ENCODE peak calls at places on chromosomes 4 and X, in five cellular contexts. H, M, E, I and L are unnamed samples.

GRCh38 chrX:110671068-110671803 is 124.4 kb downstream of the CHRDL1 start:
- DNase-seq in H (no peak), M (no peak), E (no peak), I (no peak), L (no peak)

GRCh38 chr4:94722270-94722669 is 35.5 kb upstream of the BMPR1B start:
- DNase-seq in H (no peak), M (no peak), E (no peak), I (no peak), L (no peak)

GRCh38 chrX:118325453-118325852 is 20.5 kb upstream of the WDR44 start:
- DNase-seq in H (no peak), M (no peak), E (no peak), I (no peak), L (no peak)

GRCh38 chr4:128229458-128229805 is 58.2 kb downstream of the PGRMC2 start:
- DNase-seq in H (no peak), M (no peak), E (no peak), I (no peak), L (no peak)

GRCh38 chrX:21996872-21997271 is 35.3 kb upstream of the PHEX start:
- DNase-seq in H (no peak), M (no peak), E (no peak), I (no peak), L (no peak)

GRCh38 chr4:184548651-184549341 is 74.4 kb upstream of the IRF2 start:
- DNase-seq in H (no peak), M (no peak), E (no peak), I (no peak), L (no peak)

GRCh38 chrX:24294619-24295018 is 19.2 kb downstream of the SUPT20HL2 start:
- DNase-seq in H (no peak), M (no peak), E (no peak), I (no peak), L (no peak)

GRCh38 chr4:176238157-176238608 is 30.8 kb downstream of the ASB5 start:
- DNase-seq in H (no peak), M (no peak), E (no peak), I (no peak), L (no peak)

GRCh38 chr4:34138385-34138784 is 2105.9 kb downstream of the ARAP2 start:
- DNase-seq in H (no peak), M (no peak), E (no peak), I (no peak), L (no peak)

GRCh38 chr4:26813698-26814097 is 46.9 kb upstream of the STIM2 start:
- DNase-seq in H (no peak), M (peak), E (no peak), I (no peak), L (no peak)

GRCh38 chr4:40170588-40170987 is 26.2 kb upstream of the RHOH start:
- DNase-seq in H (no peak), M (no peak), E (no peak), I (no peak), L (no peak)
- H3K4me3 ChIP-seq in H (no peak), M (no peak), E (no peak), I (no peak), L (no peak)

GRCh38 chr4:4818440-4819212 is 40.8 kb upstream of the MSX1 start:
- DNase-seq in H (no peak), M (no peak), E (no peak), I (no peak), L (no peak)
- H3K4me3 ChIP-seq in H (no peak), M (no peak), E (no peak), I (no peak), L (no peak)

GRCh38 chrX:154459843-154460242 is 1.8 kb downstream of the PLXNA3 start:
- DNase-seq in H (no peak), M (no peak), E (no peak), I (no peak), L (no peak)
- H3K4me3 ChIP-seq in H (no peak), M (no peak), E (no peak), I (no peak), L (no peak)

GRCh38 chr4:137597751-137598493 is 65.6 kb upstream of the PCDH18 start:
- DNase-seq in H (no peak), M (no peak), E (no peak), I (no peak), L (no peak)
- H3K4me3 ChIP-seq in H (no peak), M (no peak), E (no peak), I (no peak), L (no peak)

DNA sequence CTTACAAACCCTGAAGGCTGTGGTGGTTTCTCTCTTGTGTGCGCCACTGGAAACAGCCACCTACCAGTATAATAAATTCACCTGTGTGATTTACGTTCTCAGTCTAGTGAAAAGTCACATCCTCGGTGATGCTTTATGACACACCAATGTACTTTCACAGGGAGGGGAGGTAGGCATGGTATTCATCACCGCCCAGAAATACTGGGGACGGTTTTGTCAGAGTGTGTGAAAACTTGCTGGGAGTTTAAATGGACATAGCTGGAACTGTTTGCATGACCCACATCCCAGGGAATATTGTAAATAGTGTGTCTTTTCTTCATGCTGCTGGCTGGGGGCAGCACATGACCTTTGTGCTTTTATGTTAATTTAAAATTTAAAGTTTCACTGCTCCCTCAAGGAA is 421.8 kb downstream of the MAPK10 start:
- DNase-seq in H (no peak), M (no peak), E (no peak), I (no peak), L (no peak)
- H3K4me3 ChIP-seq in H (no peak), M (no peak), E (no peak), I (no peak), L (no peak)

DNA sequence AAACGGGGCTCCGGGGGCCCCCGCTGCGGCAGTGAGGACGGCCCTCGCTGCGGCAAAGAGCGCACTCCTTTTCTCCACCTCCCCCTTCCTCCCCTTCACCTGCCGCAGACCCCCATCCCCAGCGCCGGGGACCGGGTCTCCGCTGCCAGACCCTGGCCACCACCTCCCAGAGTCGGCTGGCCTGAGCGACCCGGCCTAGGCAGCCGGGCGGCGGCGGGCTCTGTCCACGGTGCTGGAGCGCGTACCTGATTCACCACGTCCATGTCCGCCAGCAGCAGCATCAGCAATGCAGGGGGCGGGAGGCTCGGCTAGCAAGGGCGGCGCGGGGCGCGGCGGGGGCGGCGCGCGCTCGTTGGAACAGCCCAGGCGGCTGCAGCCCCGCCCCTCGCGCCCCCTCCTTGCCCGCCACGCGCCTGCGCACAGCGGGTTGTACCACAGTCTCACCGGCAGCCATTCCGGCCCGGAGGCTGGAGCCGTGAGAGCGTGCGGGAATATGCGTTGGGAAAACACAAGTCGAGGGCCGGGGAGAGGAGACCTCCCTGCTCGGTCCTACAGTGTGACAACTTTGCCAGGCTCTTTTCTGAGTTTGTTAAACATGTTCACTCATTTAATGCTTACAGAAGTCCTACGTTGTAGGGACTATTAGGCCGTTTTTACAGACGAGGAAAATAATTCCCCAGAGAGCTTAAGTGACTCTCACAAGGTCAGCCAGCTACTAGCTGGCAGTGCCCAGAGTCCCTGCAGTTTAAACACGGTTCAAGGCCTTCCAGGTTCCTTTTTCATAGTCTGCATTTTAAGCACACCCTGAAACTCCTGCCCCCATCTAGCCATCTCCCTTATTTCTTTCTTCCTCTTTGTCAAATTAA is at the start of gene SYP:
- DNase-seq in H (peak), M (peak), E (peak), I (peak), L (peak)
- H3K4me3 ChIP-seq in H (peak), M (peak), E (peak), I (no peak), L (peak)

DNA sequence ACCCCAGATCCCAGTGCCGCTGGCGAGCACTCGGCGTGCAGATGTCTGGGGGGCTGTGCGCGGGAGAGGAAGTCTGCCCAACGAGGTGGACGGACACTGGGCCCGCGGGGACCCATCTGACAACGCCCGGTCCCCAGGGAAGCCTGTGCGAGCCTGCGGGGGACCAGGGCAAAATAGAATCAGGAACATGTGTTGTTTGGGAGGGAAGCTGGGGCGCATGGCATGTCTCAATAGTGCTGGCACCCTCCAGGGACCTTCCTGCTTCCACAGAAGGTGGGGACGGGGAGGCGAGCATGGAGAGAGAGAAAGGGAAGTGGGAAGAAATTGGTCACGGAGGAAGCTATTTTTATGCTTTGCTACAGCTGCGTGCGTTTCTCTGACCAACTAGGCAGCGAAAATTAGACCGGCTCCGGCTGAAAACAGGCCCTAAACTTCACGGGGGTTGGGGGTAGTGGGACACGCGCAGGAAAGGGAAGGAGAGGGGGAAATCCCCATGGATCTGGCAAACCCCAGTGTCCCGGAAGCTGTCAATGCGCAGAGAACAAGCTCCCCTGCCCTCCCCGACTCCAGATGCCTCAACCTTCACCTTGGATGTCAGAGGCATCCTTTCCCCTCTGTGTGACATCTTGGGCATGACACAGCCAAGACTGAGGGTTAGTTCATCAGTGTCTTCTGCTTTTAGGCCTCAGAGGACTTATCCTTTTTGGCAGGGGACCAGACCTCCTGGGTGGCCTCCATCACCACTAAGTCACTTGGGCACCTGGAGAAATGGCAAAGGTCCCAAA is 169.8 kb upstream of the BCOR start:
- DNase-seq in H (no peak), M (peak), E (no peak), I (no peak), L (peak)
- H3K4me3 ChIP-seq in H (peak), M (peak), E (peak), I (peak), L (peak)